ENCODE peak calls at places on chromosomes 4 and X, in ten cellular contexts. D is colonic mucosa, N is kidney glomerular epithelial cell, Z is ureter, K is HS-5, P is left ventricle myocardium superior, A is Peyer's patch, G is adipocyte, R is Kasumi-1, L is WERI-Rb-1. B is an unnamed sample.

GRCh38 chrX:39487166-39488006 is 610.4 kb downstream of the BCOR start:
- DNase-seq in D (no peak), N (no peak), Z (no peak), K (no peak), P (no peak), A (no peak), G (no peak), R (no peak), L (no peak), B (no peak)

GRCh38 chr4:99763635-99764101 is 53.0 kb upstream of the DAPP1 start:
- DNase-seq in D (no peak), N (peak; percentile 79), Z (no peak), K (peak; percentile 90), P (no peak), A (no peak), G (peak; percentile 90), R (no peak), L (no peak), B (no peak)

GRCh38 chr4:13918110-13918509 is 290.6 kb upstream of the BOD1L1 start:
- DNase-seq in D (peak; percentile 27), N (peak; percentile 86), Z (no peak), K (peak; percentile 96), P (peak; percentile 27), A (peak; percentile 63), G (peak; percentile 92), R (no peak), L (no peak), B (no peak)

GRCh38 chr4:53644607-53645006 is 53.3 kb upstream of the LNX1 start:
- DNase-seq in D (peak; percentile 95), N (no peak), Z (peak; percentile 68), K (no peak), P (no peak), A (peak; percentile 82), G (no peak), R (peak; percentile 62), L (no peak), B (no peak)

GRCh38 chr4:47383829-47384427 is 79.6 kb downstream of the COMMD8 start:
- DNase-seq in D (no peak), N (peak; percentile 58), Z (no peak), K (peak; percentile 8), P (no peak), A (no peak), G (peak; percentile 77), R (peak; percentile 96), L (no peak), B (peak; percentile 37)

GRCh38 chr4:144304025-144304424 is 163.5 kb upstream of the GYPA start:
- DNase-seq in D (no peak), N (no peak), Z (no peak), K (no peak), P (no peak), A (no peak), G (no peak), R (no peak), L (no peak), B (no peak)

GRCh38 chrX:9291666-9292065 is 173.2 kb upstream of the TBL1X start:
- DNase-seq in D (no peak), N (no peak), Z (no peak), K (no peak), P (no peak), A (no peak), G (no peak), R (no peak), L (no peak), B (peak; percentile 93)

GRCh38 chrX:131067846-131068745 is 9.9 kb downstream of the ARHGAP36 start:
- DNase-seq in D (no peak), N (no peak), Z (no peak), K (no peak), P (no peak), A (no peak), G (no peak), R (peak; percentile 1), L (peak; percentile 19), B (no peak)

GRCh38 chr4:13368262-13368661 is 115.9 kb downstream of the RAB28 start:
- DNase-seq in D (no peak), N (no peak), Z (no peak), K (no peak), P (no peak), A (no peak), G (no peak), R (no peak), L (no peak), B (no peak)

GRCh38 chrX:2499507-2499906 is 1.3 kb downstream of the DHRSX start:
- DNase-seq in D (no peak), N (no peak), Z (no peak), K (no peak), P (no peak), A (no peak), G (no peak), R (no peak), L (no peak), B (no peak)

GRCh38 chr4:20486433-20486832 is 213.8 kb upstream of the PACRGL start:
- DNase-seq in D (no peak), N (no peak), Z (no peak), K (no peak), P (no peak), A (no peak), G (no peak), R (no peak), L (no peak), B (peak; percentile 58)

GRCh38 chr4:183337833-183338232 is 15.6 kb upstream of the CLDN24 start:
- DNase-seq in D (no peak), N (no peak), Z (no peak), K (no peak), P (no peak), A (no peak), G (no peak), R (no peak), L (no peak), B (no peak)

GRCh38 chr4:184279496-184280082 is 61.9 kb upstream of the ENPP6 start:
- DNase-seq in D (no peak), N (no peak), Z (no peak), K (no peak), P (no peak), A (no peak), G (no peak), R (no peak), L (no peak), B (no peak)

GRCh38 chr4:13933163-13933562 is 305.6 kb upstream of the BOD1L1 start:
- DNase-seq in D (no peak), N (peak; percentile 51), Z (no peak), K (no peak), P (no peak), A (no peak), G (peak; percentile 44), R (no peak), L (no peak), B (no peak)

GRCh38 chrX:16874458-16875095 is 4.4 kb upstream of the RBBP7 start:
- DNase-seq in D (no peak), N (no peak), Z (no peak), K (no peak), P (no peak), A (no peak), G (no peak), R (no peak), L (no peak), B (no peak)

GRCh38 chr4:6367313-6367945 is 97.8 kb downstream of the WFS1 start:
- DNase-seq in D (no peak), N (no peak), Z (no peak), K (no peak), P (peak; percentile 14), A (no peak), G (no peak), R (no peak), L (no peak), B (peak; percentile 15)

GRCh38 chr4:38381788-38382187 is 282.2 kb upstream of the KLF3 start:
- DNase-seq in D (peak; percentile 29), N (no peak), Z (no peak), K (no peak), P (peak; percentile 64), A (no peak), G (peak; percentile 22), R (no peak), L (no peak), B (no peak)

GRCh38 chr4:175369087-175369486 is 443.0 kb downstream of the GPM6A start:
- DNase-seq in D (no peak), N (no peak), Z (no peak), K (peak; percentile 20), P (no peak), A (no peak), G (peak; percentile 32), R (no peak), L (no peak), B (no peak)

GRCh38 chrX:39065051-39065871 is 264.0 kb downstream of the MID1IP1 start:
- DNase-seq in D (no peak), N (no peak), Z (no peak), K (no peak), P (no peak), A (no peak), G (no peak), R (no peak), L (peak; percentile 36), B (peak; percentile 96)

GRCh38 chr4:106329027-106329618 is 12.8 kb downstream of the AIMP1 start:
- DNase-seq in D (no peak), N (peak; percentile 63), Z (no peak), K (no peak), P (no peak), A (no peak), G (peak; percentile 58), R (peak; percentile 85), L (no peak), B (no peak)

B was measured in NCI-H1417.